ENCODE peak calls at places on chromosomes 13 and 19, in seven cellular contexts. M is RPMI8226; F is K562; I is T-helper 22 cell; W is NCI-H524; G is iPS-NIHi11; Y is activated CD8-positive, alpha-beta memory T cell treated with anti-CD3 and anti-CD28 coated beads for 4 hours. Q is an unnamed sample.

GRCh38 chr19:56111601-56112312 is 9.3 kb downstream of the ZNF787 start:
- DNase-seq in M (peak), F (no peak), I (no peak), W (no peak), G (no peak), Y (peak), Q (peak)

GRCh38 chr13:49357694-49358093 is 86.2 kb downstream of the CAB39L start:
- DNase-seq in M (no peak), F (no peak), I (no peak), W (no peak), G (no peak), Y (no peak), Q (peak)

GRCh38 chr13:41891119-41891518 is 69.8 kb downstream of the VWA8 start:
- DNase-seq in M (no peak), F (no peak), I (no peak), W (no peak), G (no peak), Y (no peak), Q (no peak)

GRCh38 chr19:947707-948533 is 22.1 kb downstream of the ARID3A start:
- DNase-seq in M (peak), F (no peak), I (no peak), W (no peak), G (no peak), Y (no peak), Q (no peak)

GRCh38 chr13:73076013-73076412 is 17.2 kb downstream of the KLF5 start:
- DNase-seq in M (no peak), F (no peak), I (no peak), W (no peak), G (no peak), Y (no peak), Q (no peak)

GRCh38 chr19:18021121-18021755 is 13.3 kb downstream of the ARRDC2 start:
- DNase-seq in M (peak), F (peak), I (peak), W (no peak), G (peak), Y (peak), Q (peak)

GRCh38 chr19:45508681-45508930 is 1.3 kb downstream of the VASP start:
- DNase-seq in M (no peak), F (no peak), I (no peak), W (no peak), G (no peak), Y (no peak), Q (no peak)

GRCh38 chr13:92994056-92994455 is 232.6 kb upstream of the GPC6 start:
- DNase-seq in M (no peak), F (no peak), I (no peak), W (no peak), G (no peak), Y (no peak), Q (peak)

GRCh38 chr19:3479819-3480215 is 508 bp downstream of the SMIM24 start:
- DNase-seq in M (no peak), F (peak), I (no peak), W (no peak), G (peak), Y (no peak), Q (no peak)

GRCh38 chr13:28499579-28499978 is 4.7 kb upstream of the FLT1 start:
- DNase-seq in M (no peak), F (no peak), I (no peak), W (no peak), G (no peak), Y (no peak), Q (no peak)

GRCh38 chr19:51354742-51355148 is 11.4 kb downstream of the ETFB start:
- DNase-seq in M (no peak), F (no peak), I (no peak), W (no peak), G (peak), Y (no peak), Q (no peak)

GRCh38 chr13:50415428-50415827 is 400.2 kb downstream of the KCNRG start:
- DNase-seq in M (no peak), F (no peak), I (no peak), W (no peak), G (no peak), Y (no peak), Q (no peak)

GRCh38 chr13:39684531-39685137 is 29.2 kb downstream of the COG6 start:
- DNase-seq in M (peak), F (no peak), I (no peak), W (peak), G (peak), Y (no peak), Q (peak)

GRCh38 chr19:39057615-39058014 is 25.3 kb upstream of the FBXO27 start:
- DNase-seq in M (no peak), F (no peak), I (no peak), W (no peak), G (no peak), Y (no peak), Q (no peak)

GRCh38 chr19:55360902-55361301 is 2.2 kb downstream of the GARIN5B start:
- DNase-seq in M (no peak), F (no peak), I (no peak), W (no peak), G (no peak), Y (no peak), Q (no peak)

GRCh38 chr19:7980168-7980567 is 25.3 kb downstream of the ELAVL1 start:
- DNase-seq in M (no peak), F (no peak), I (no peak), W (no peak), G (no peak), Y (no peak), Q (no peak)

GRCh38 chr13:41452462-41452861 is 4.9 kb upstream of the RGCC start:
- DNase-seq in M (no peak), F (no peak), I (no peak), W (no peak), G (no peak), Y (no peak), Q (no peak)

GRCh38 chr13:27424246-27425150 is at the start of gene GTF3A:
- DNase-seq in M (peak), F (peak), I (peak), W (peak), G (peak), Y (peak), Q (peak)

GRCh38 chr19:53849237-53849676 is 18.4 kb upstream of the MYADM start:
- DNase-seq in M (no peak), F (no peak), I (no peak), W (no peak), G (no peak), Y (no peak), Q (no peak)

GRCh38 chr19:49557641-49558325 is 22.6 kb downstream of the NOSIP start:
- DNase-seq in M (no peak), F (no peak), I (no peak), W (no peak), G (no peak), Y (no peak), Q (no peak)

GRCh38 chr13:90553167-90553566 is 794.3 kb upstream of the MIR17HG start:
- DNase-seq in M (no peak), F (no peak), I (no peak), W (peak), G (no peak), Y (no peak), Q (no peak)

GRCh38 chr13:55439450-55439849 is 1701.3 kb upstream of the PRR20A start:
- DNase-seq in M (no peak), F (no peak), I (no peak), W (peak), G (no peak), Y (no peak), Q (no peak)

GRCh38 chr19:56942749-56943148 is 102.2 kb upstream of the PEG3 start:
- DNase-seq in M (no peak), F (peak), I (no peak), W (no peak), G (peak), Y (no peak), Q (no peak)

GRCh38 chr19:3366761-3367571 is 583 bp downstream of the NFIC start:
- DNase-seq in M (peak), F (peak), I (no peak), W (peak), G (peak), Y (no peak), Q (no peak)

GRCh38 chr19:32302778-32303177 is 42.6 kb upstream of the ZNF507 start:
- DNase-seq in M (no peak), F (no peak), I (no peak), W (no peak), G (no peak), Y (no peak), Q (no peak)

GRCh38 chr13:87827479-87827878 is 156.3 kb downstream of the SLITRK5 start:
- DNase-seq in M (no peak), F (no peak), I (no peak), W (no peak), G (no peak), Y (no peak), Q (peak)

GRCh38 chr19:32637480-32637879 is 37.5 kb downstream of the ANKRD27 start:
- DNase-seq in M (no peak), F (no peak), I (no peak), W (no peak), G (no peak), Y (no peak), Q (no peak)

GRCh38 chr19:19382118-19382517 is 23.4 kb upstream of the GATAD2A start:
- DNase-seq in M (no peak), F (peak), I (no peak), W (no peak), G (no peak), Y (no peak), Q (no peak)

GRCh38 chr13:55199132-55199531 is 1941.6 kb upstream of the PRR20A start:
- DNase-seq in M (no peak), F (no peak), I (no peak), W (peak), G (peak), Y (no peak), Q (no peak)

GRCh38 chr19:13334801-13335481 is 171.3 kb downstream of the CACNA1A start:
- DNase-seq in M (no peak), F (no peak), I (no peak), W (no peak), G (no peak), Y (no peak), Q (no peak)

GRCh38 chr19:44692379-44692721 is 6.6 kb upstream of the CEACAM16 start:
- DNase-seq in M (no peak), F (no peak), I (no peak), W (no peak), G (no peak), Y (no peak), Q (no peak)

GRCh38 chr19:8489591-8490394 is 12.6 kb downstream of the PRAM1 start:
- DNase-seq in M (no peak), F (no peak), I (no peak), W (no peak), G (no peak), Y (no peak), Q (no peak)

GRCh38 chr19:55240713-55241020 is 12.1 kb upstream of the TMEM86B start:
- DNase-seq in M (no peak), F (no peak), I (no peak), W (no peak), G (no peak), Y (no peak), Q (no peak)

GRCh38 chr13:26062853-26063444 is 11.1 kb upstream of the SHISA2 start:
- DNase-seq in M (peak), F (no peak), I (no peak), W (peak), G (peak), Y (no peak), Q (peak)

GRCh38 chr19:45972944-45973525 is 630 bp downstream of the NOVA2 start:
- DNase-seq in M (no peak), F (peak), I (no peak), W (no peak), G (peak), Y (no peak), Q (no peak)